ENCODE peak calls at places on chromosome 10, in ten cellular contexts. K, Z, Q, B, L, W, A, N, V and Y are unnamed samples.

GRCh38 chr10:124647421-124648130 is 96.6 kb downstream of the FAM53B start:
- DNase-seq in K (peak; percentile 22), A (peak; percentile 35), L (no peak), Q (no peak), B (peak; percentile 68), V (no peak), W (peak; percentile 24), Z (peak; percentile 56), N (peak; percentile 43), Y (peak; percentile 19)

GRCh38 chr10:52115823-52116222 is 198.3 kb upstream of the DKK1 start:
- DNase-seq in K (no peak), Q (no peak), Z (no peak), L (no peak), V (no peak), A (no peak), N (no peak), W (no peak), B (no peak), Y (no peak)

GRCh38 chr10:77692782-77693181 is 55.2 kb upstream of the KCNMA1 start:
- DNase-seq in N (no peak), Q (no peak), K (no peak), B (no peak), A (no peak), W (no peak), Z (peak; percentile 57), L (no peak), V (no peak), Y (no peak)

GRCh38 chr10:86065711-86066251 is 300.8 kb downstream of the GRID1 start:
- DNase-seq in A (no peak), Z (no peak), N (no peak), W (no peak), V (no peak), L (no peak), K (no peak), Q (no peak), B (no peak), Y (no peak)

GRCh38 chr10:37566336-37566735 is 291.1 kb downstream of the ZNF248 start:
- DNase-seq in A (no peak), V (no peak), Q (no peak), N (no peak), L (no peak), Z (no peak), W (no peak), K (no peak), B (no peak), Y (no peak)

GRCh38 chr10:118832242-118832651 is 77.5 kb upstream of the CACUL1 start:
- DNase-seq in L (no peak), W (no peak), Z (no peak), N (no peak), A (no peak), V (no peak), K (no peak), Q (no peak), B (no peak), Y (no peak)

GRCh38 chr10:31549936-31550335 is 230.9 kb downstream of the ZEB1 start:
- DNase-seq in B (no peak), Z (no peak), A (no peak), L (no peak), Q (no peak), N (no peak), V (no peak), K (no peak), W (no peak), Y (no peak)

GRCh38 chr10:24617771-24618396 is 105.8 kb downstream of the ARHGAP21 start:
- DNase-seq in Q (no peak), A (no peak), B (no peak), Z (peak; percentile 20), W (peak; percentile 48), V (no peak), L (peak; percentile 59), K (peak; percentile 45), N (peak; percentile 21), Y (no peak)

GRCh38 chr10:77967611-77968022 is 41.1 kb upstream of the DLG5 start:
- DNase-seq in Q (peak; percentile 47), K (no peak), L (no peak), B (no peak), V (no peak), N (no peak), Z (no peak), A (no peak), W (no peak), Y (no peak)

GRCh38 chr10:6953131-6953834 is 373.2 kb upstream of the PRKCQ start:
- DNase-seq in Z (no peak), A (no peak), W (no peak), L (no peak), N (no peak), B (no peak), Q (no peak), V (no peak), K (no peak), Y (no peak)

GRCh38 chr10:30748152-30748845 is 118.7 kb upstream of the LYZL2 start:
- DNase-seq in Z (no peak), W (no peak), K (no peak), A (no peak), N (no peak), L (no peak), Q (no peak), V (no peak), B (no peak), Y (no peak)

GRCh38 chr10:74916283-74916682 is 89.9 kb downstream of the KAT6B start:
- DNase-seq in Z (no peak), L (no peak), N (no peak), A (no peak), W (no peak), V (no peak), B (no peak), Q (no peak), K (no peak), Y (no peak)

GRCh38 chr10:117972168-117972822 is 74.4 kb downstream of the RAB11FIP2 start:
- DNase-seq in B (no peak), V (no peak), N (no peak), K (no peak), A (no peak), Z (no peak), Q (no peak), W (no peak), L (no peak), Y (no peak)

GRCh38 chr10:35307297-35307696 is 29.0 kb upstream of the CCNY start:
- DNase-seq in K (no peak), A (no peak), Z (peak; percentile 64), L (no peak), Q (no peak), W (no peak), B (no peak), V (no peak), N (no peak), Y (no peak)

GRCh38 chr10:11849908-11850307 is 26.8 kb downstream of the PROSER2 start:
- DNase-seq in A (no peak), Z (no peak), B (no peak), L (no peak), K (no peak), V (no peak), N (no peak), W (no peak), Q (no peak), Y (no peak)

GRCh38 chr10:125521721-125522680 is 161.0 kb downstream of the TEX36 start:
- DNase-seq in N (no peak), A (no peak), K (peak; percentile 35), L (peak; percentile 51), V (no peak), B (no peak), Q (no peak), W (peak; percentile 8), Z (peak; percentile 20), Y (no peak)

GRCh38 chr10:98610855-98611254 is 164.1 kb upstream of the HPS1 start:
- DNase-seq in W (no peak), B (no peak), V (no peak), A (no peak), L (no peak), K (no peak), Z (no peak), N (no peak), Q (no peak), Y (no peak)

GRCh38 chr10:49285232-49285631 is 13.7 kb upstream of the C10orf71 start:
- DNase-seq in Z (no peak), W (no peak), N (no peak), V (no peak), K (no peak), A (no peak), B (no peak), Q (no peak), L (no peak), Y (no peak)

GRCh38 chr10:88680958-88681357 is 16.7 kb downstream of the LIPF start:
- DNase-seq in K (no peak), N (no peak), B (no peak), A (no peak), Q (no peak), Z (no peak), W (no peak), L (no peak), V (no peak), Y (no peak)

GRCh38 chr10:116886772-116887171 is 37.5 kb downstream of the ENO4 start:
- DNase-seq in K (no peak), Q (no peak), A (no peak), W (no peak), V (no peak), N (no peak), L (no peak), B (no peak), Z (no peak), Y (no peak)

GRCh38 chr10:93468532-93469213 is 13.5 kb downstream of the MYOF start:
- DNase-seq in Q (no peak), W (peak; percentile 80), V (no peak), N (no peak), L (no peak), K (peak; percentile 89), A (no peak), Z (peak; percentile 96), B (no peak), Y (no peak)

GRCh38 chr10:94006591-94007550 is 13.1 kb downstream of the PLCE1 start:
- DNase-seq in L (no peak), Z (peak; percentile 59), Q (no peak), W (no peak), V (no peak), N (no peak), K (no peak), A (peak; percentile 61), B (no peak), Y (no peak)

GRCh38 chr10:69438531-69439349 is 12.5 kb upstream of the TSPAN15 start:
- DNase-seq in V (no peak), K (peak; percentile 77), A (no peak), L (no peak), B (no peak), Q (no peak), N (no peak), Z (peak; percentile 83), W (peak; percentile 65), Y (no peak)

GRCh38 chr10:77590344-77591237 is 47.0 kb downstream of the KCNMA1 start:
- DNase-seq in N (no peak), B (no peak), Z (no peak), A (no peak), L (no peak), V (no peak), Q (no peak), K (no peak), W (no peak), Y (no peak)

GRCh38 chr10:67621834-67622233 is 74.2 kb downstream of the CTNNA3 start:
- DNase-seq in N (no peak), B (no peak), Q (no peak), A (no peak), L (no peak), Z (no peak), W (no peak), K (no peak), V (no peak), Y (no peak)

GRCh38 chr10:58217612-58218011 is 50.1 kb downstream of the IPMK start:
- DNase-seq in Z (no peak), L (no peak), B (no peak), N (no peak), W (peak; percentile 17), Q (no peak), V (no peak), A (no peak), K (no peak), Y (no peak)

GRCh38 chr10:115951242-115951641 is 321.8 kb downstream of the GFRA1 start:
- DNase-seq in B (no peak), L (no peak), A (peak; percentile 32), W (no peak), Q (no peak), Z (no peak), K (no peak), V (no peak), N (no peak), Y (no peak)

GRCh38 chr10:119348516-119349240 is 141.3 kb downstream of the GRK5 start:
- DNase-seq in L (no peak), Z (no peak), B (no peak), W (no peak), K (no peak), N (no peak), A (no peak), V (no peak), Q (no peak), Y (no peak)